ENCODE peak calls at places on chromosome 14, in seven cellular contexts. I is T-helper 1 cell, W is NCI-H1105 treated with DMSO at 0.1 percent for 48 hours, Q is anterior cingulate cortex, G is Caki2, N is esophagus squamous epithelium, F is NCI-H2081. Z is an unnamed sample.

GRCh38 chr14:101927859-101928258 is 36.5 kb upstream of the DYNC1H1 start:
- DNase-seq in I (no peak), N (no peak), Q (no peak), F (no peak), G (no peak), W (no peak), Z (no peak)

GRCh38 chr14:77804592-77804991 is 4.7 kb downstream of the ADCK1 start:
- DNase-seq in F (no peak), N (no peak), Q (no peak), I (peak), G (no peak), W (no peak), Z (no peak)

GRCh38 chr14:37257651-37258050 is 59.9 kb downstream of the MIPOL1 start:
- DNase-seq in I (no peak), G (no peak), N (no peak), W (no peak), Q (no peak), F (peak), Z (no peak)

GRCh38 chr14:30296956-30297405 is 262.0 kb upstream of the G2E3 start:
- DNase-seq in N (no peak), Q (no peak), G (no peak), I (no peak), W (no peak), F (no peak), Z (no peak)

GRCh38 chr14:53330441-53330840 is 177.3 kb upstream of the DDHD1 start:
- DNase-seq in F (no peak), N (no peak), G (no peak), Q (no peak), I (no peak), W (peak), Z (no peak)

GRCh38 chr14:32491413-32492016 is 162.4 kb downstream of the AKAP6 start:
- DNase-seq in F (no peak), Q (no peak), W (no peak), I (no peak), N (no peak), G (no peak), Z (no peak)

GRCh38 chr14:94944636-94945258 is 174.8 kb upstream of the GSC start:
- DNase-seq in I (no peak), G (no peak), N (no peak), W (no peak), F (no peak), Q (no peak), Z (no peak)

GRCh38 chr14:32934891-32935633 is 3.6 kb upstream of the NPAS3 start:
- DNase-seq in G (peak), N (no peak), W (peak), I (no peak), F (no peak), Q (no peak), Z (peak)

GRCh38 chr14:77099425-77100167 is 1.5 kb downstream of the CIPC start:
- DNase-seq in Q (no peak), N (no peak), I (no peak), F (peak), G (no peak), W (no peak), Z (no peak)

GRCh38 chr14:55588259-55588699 is 8.3 kb downstream of the KTN1 start:
- DNase-seq in F (no peak), I (no peak), N (no peak), Q (no peak), G (no peak), W (no peak), Z (no peak)

GRCh38 chr14:91348861-91349465 is 68.7 kb downstream of the CCDC88C start:
- DNase-seq in Q (no peak), I (no peak), N (no peak), W (no peak), G (no peak), F (no peak), Z (no peak)

GRCh38 chr14:66495214-66496098 is 9.3 kb downstream of the CCDC196 start:
- DNase-seq in Q (no peak), I (peak), N (no peak), F (peak), W (peak), G (peak), Z (peak)

GRCh38 chr14:91413547-91414474 is 3.8 kb downstream of the CCDC88C start:
- DNase-seq in I (peak), F (peak), N (no peak), Q (no peak), G (no peak), W (peak), Z (peak)

GRCh38 chr14:21317433-21317832 is 37.5 kb downstream of the RPGRIP1 start:
- DNase-seq in N (no peak), G (no peak), Q (no peak), W (no peak), I (no peak), F (no peak), Z (no peak)

GRCh38 chr14:61409782-61410181 is 88.4 kb downstream of the PRKCH start:
- DNase-seq in Q (no peak), I (no peak), F (no peak), G (no peak), N (no peak), W (peak), Z (no peak)

GRCh38 chr14:54301349-54301748 is 95.5 kb upstream of the CDKN3 start:
- DNase-seq in F (no peak), W (no peak), I (no peak), N (no peak), Q (no peak), G (no peak), Z (no peak)

GRCh38 chr14:103001651-103002396 is 55.5 kb downstream of the CDC42BPB start:
- DNase-seq in G (no peak), N (no peak), Q (no peak), W (no peak), F (no peak), I (no peak), Z (no peak)

GRCh38 chr14:76531821-76532318 is 155.9 kb downstream of the ESRRB start:
- DNase-seq in N (no peak), Q (no peak), W (peak), G (no peak), F (no peak), I (no peak), Z (peak)

GRCh38 chr14:84807673-84808072 is 722.3 kb upstream of the FLRT2 start:
- DNase-seq in G (no peak), N (no peak), Q (no peak), W (no peak), F (no peak), I (no peak), Z (no peak)

GRCh38 chr14:61470261-61470953 is 149.0 kb downstream of the PRKCH start:
- DNase-seq in G (peak), W (peak), F (peak), I (no peak), Q (no peak), N (no peak), Z (no peak)

GRCh38 chr14:70086685-70087379 is 101.9 kb downstream of the SLC8A3 start:
- DNase-seq in F (peak), Q (no peak), G (peak), I (peak), N (no peak), W (peak), Z (peak)

GRCh38 chr14:36505193-36505815 is 14.7 kb downstream of the NKX2-1 start:
- DNase-seq in W (peak), G (no peak), N (no peak), I (no peak), Q (no peak), F (no peak), Z (no peak)

GRCh38 chr14:76245097-76245496 is 93.4 kb downstream of the GPATCH2L start:
- DNase-seq in Q (no peak), G (no peak), W (no peak), N (no peak), F (no peak), I (no peak), Z (no peak)

GRCh38 chr14:24274101-24274543 is 2.7 kb upstream of the RABGGTA start:
- DNase-seq in W (no peak), N (no peak), G (no peak), Q (no peak), I (peak), F (no peak), Z (no peak)

GRCh38 chr14:34913619-34914018 is 38.5 kb upstream of the BAZ1A start:
- DNase-seq in I (no peak), N (no peak), W (no peak), Q (no peak), G (no peak), F (no peak), Z (no peak)

GRCh38 chr14:55731881-55732498 is 152.0 kb downstream of the KTN1 start:
- DNase-seq in Q (no peak), W (peak), G (no peak), I (peak), F (peak), N (no peak), Z (peak)